ENCODE peak calls at places on chromosome 22, in five cellular contexts. A is adrenal gland, X is esophagus muscularis mucosa, U is AG09319, H is lower leg skin. Z is an unnamed sample.

GRCh38 chr22:25564320-25564978 is at the start of gene GRK3:
- DNase-seq in A (peak), X (no peak), U (no peak), H (peak), Z (peak)

GRCh38 chr22:39327995-39328754 is 8.8 kb upstream of the RPL3 start:
- DNase-seq in A (no peak), X (no peak), U (no peak), H (no peak), Z (no peak)

GRCh38 chr22:28019360-28019759 is 100.3 kb upstream of the PITPNB start:
- DNase-seq in A (peak), X (no peak), U (no peak), H (peak), Z (no peak)

GRCh38 chr22:19991645-19992451 is 24.8 kb downstream of the ARVCF start:
- DNase-seq in A (no peak), X (no peak), U (no peak), H (no peak), Z (no peak)

GRCh38 chr22:32723632-32724031 is 77.9 kb upstream of the TIMP3 start:
- DNase-seq in A (peak), X (no peak), U (peak), H (peak), Z (no peak)

GRCh38 chr22:22697377-22698120 is 53.1 kb downstream of the GGTLC2 start:
- DNase-seq in A (peak), X (no peak), U (no peak), H (no peak), Z (no peak)

GRCh38 chr22:40510965-40511364 is 125.6 kb downstream of the MRTFA start:
- DNase-seq in A (no peak), X (no peak), U (no peak), H (no peak), Z (no peak)

GRCh38 chr22:41094036-41094435 is 1.6 kb downstream of the EP300 start:
- DNase-seq in A (no peak), X (no peak), U (no peak), H (no peak), Z (no peak)

GRCh38 chr22:36244522-36245391 is 5.4 kb upstream of the APOL2 start:
- DNase-seq in A (peak), X (no peak), U (no peak), H (peak), Z (no peak)

GRCh38 chr22:16810188-16810802 is 14.9 kb downstream of the XKR3 start:
- DNase-seq in A (no peak), X (no peak), U (peak), H (no peak), Z (no peak)

GRCh38 chr22:46502776-46503175 is 34.6 kb downstream of the CELSR1 start:
- DNase-seq in A (no peak), X (no peak), U (no peak), H (no peak), Z (no peak)

GRCh38 chr22:32854351-32854804 is 52.9 kb downstream of the TIMP3 start:
- DNase-seq in A (no peak), X (no peak), U (no peak), H (peak), Z (no peak)

GRCh38 chr22:35805466-35805865 is 87.8 kb downstream of the APOL5 start:
- DNase-seq in A (no peak), X (no peak), U (no peak), H (no peak), Z (no peak)

GRCh38 chr22:36330655-36331305 is 57.0 kb downstream of the MYH9 start:
- DNase-seq in A (peak), X (no peak), U (no peak), H (peak), Z (no peak)

GRCh38 chr22:20407829-20408228 is 13.9 kb downstream of the ZNF74 start:
- DNase-seq in A (peak), X (no peak), U (no peak), H (peak), Z (peak)

GRCh38 chr22:35703861-35704584 is 13.6 kb upstream of the APOL5 start:
- DNase-seq in A (peak), X (no peak), U (no peak), H (no peak), Z (no peak)

GRCh38 chr22:36017661-36018091 is 10.9 kb downstream of the RBFOX2 start:
- DNase-seq in A (no peak), X (no peak), U (no peak), H (no peak), Z (no peak)

GRCh38 chr22:46416537-46417267 is 81.2 kb downstream of the TRMU start:
- DNase-seq in A (no peak), X (no peak), U (no peak), H (no peak), Z (no peak)

GRCh38 chr22:43407591-43407990 is 4.2 kb upstream of the MPPED1 start:
- DNase-seq in A (no peak), X (no peak), U (no peak), H (no peak), Z (no peak)

GRCh38 chr22:20446383-20446970 is 8.9 kb upstream of the SCARF2 start:
- DNase-seq in A (no peak), X (no peak), U (no peak), H (no peak), Z (no peak)

GRCh38 chr22:43343262-43343988 is at the start of gene SCUBE1:
- DNase-seq in A (peak), X (no peak), U (no peak), H (no peak), Z (peak)

GRCh38 chr22:39518996-39519680 is 1.2 kb upstream of the ATF4 start:
- DNase-seq in A (no peak), X (no peak), U (no peak), H (no peak), Z (no peak)

GRCh38 chr22:37012262-37012904 is 6.9 kb downstream of the TST start:
- DNase-seq in A (peak), X (no peak), U (no peak), H (no peak), Z (no peak)

GRCh38 chr22:36741204-36741793 is 34.6 kb downstream of the IFT27 start:
- DNase-seq in A (peak), X (no peak), U (no peak), H (peak), Z (peak)

GRCh38 chr22:22488736-22489135 is 19.8 kb downstream of the ZNF280B start:
- DNase-seq in A (no peak), X (no peak), U (no peak), H (no peak), Z (no peak)

GRCh38 chr22:20438678-20439492 is 1.3 kb upstream of the SCARF2 start:
- DNase-seq in A (no peak), X (no peak), U (no peak), H (peak), Z (no peak)

GRCh38 chr22:41603873-41604332 is 14.3 kb upstream of the PMM1 start:
- DNase-seq in A (no peak), X (no peak), U (no peak), H (no peak), Z (no peak)

GRCh38 chr22:41417622-41418390 is 28.8 kb downstream of the TOB2 start:
- DNase-seq in A (peak), X (no peak), U (no peak), H (peak), Z (no peak)

GRCh38 chr22:42357634-42358296 is 74.4 kb downstream of the NFAM1 start:
- DNase-seq in A (no peak), X (no peak), U (no peak), H (peak), Z (no peak)

GRCh38 chr22:49648053-49648452 is 179.6 kb downstream of the BRD1 start:
- DNase-seq in A (no peak), X (no peak), U (no peak), H (no peak), Z (no peak)
- TF ChIP-seq CTCF in A (no peak), X (no peak), U (no peak), H (no peak), Z (no peak)

GRCh38 chr22:29031236-29031982 is 30.2 kb downstream of the C22orf31 start:
- DNase-seq in A (peak), X (no peak), U (no peak), H (no peak), Z (no peak)
- TF ChIP-seq CTCF in A (peak), X (no peak), U (no peak), H (no peak), Z (peak)

DNA sequence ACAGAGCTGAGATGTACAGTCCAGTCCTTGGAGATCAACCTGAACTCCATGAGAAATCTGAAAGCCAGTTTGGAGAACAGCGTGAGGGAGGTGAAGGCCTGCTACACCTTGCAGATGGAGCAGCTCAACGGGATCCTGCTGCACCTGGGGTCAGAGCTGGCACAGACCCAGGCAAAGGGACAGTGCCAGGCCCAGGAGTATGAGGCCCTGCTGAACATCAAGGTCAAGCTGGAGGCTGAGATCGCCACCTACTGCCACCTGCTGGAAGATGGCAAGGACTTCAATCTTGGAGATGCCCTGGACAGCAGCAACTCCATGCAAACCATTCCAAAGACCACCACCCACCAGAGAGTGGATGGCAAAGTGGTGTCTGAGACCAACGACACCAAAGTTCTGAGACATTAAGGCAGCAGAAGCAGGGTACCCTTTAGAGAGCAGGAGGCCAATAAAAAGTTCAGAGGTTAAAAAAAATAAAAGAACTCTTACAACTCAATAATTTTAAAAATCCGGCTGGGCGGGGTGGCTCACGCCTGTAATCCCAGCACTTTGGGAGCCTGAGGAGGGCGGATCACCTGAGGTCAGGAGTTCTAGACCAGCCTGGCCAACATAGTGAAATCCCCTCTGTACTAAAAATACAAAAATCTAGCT is 69.9 kb upstream of the RTL6 start:
- DNase-seq in A (peak), X (no peak), U (no peak), H (peak), Z (peak)
- TF ChIP-seq CTCF in A (peak), X (peak), U (peak), H (no peak), Z (peak)

DNA sequence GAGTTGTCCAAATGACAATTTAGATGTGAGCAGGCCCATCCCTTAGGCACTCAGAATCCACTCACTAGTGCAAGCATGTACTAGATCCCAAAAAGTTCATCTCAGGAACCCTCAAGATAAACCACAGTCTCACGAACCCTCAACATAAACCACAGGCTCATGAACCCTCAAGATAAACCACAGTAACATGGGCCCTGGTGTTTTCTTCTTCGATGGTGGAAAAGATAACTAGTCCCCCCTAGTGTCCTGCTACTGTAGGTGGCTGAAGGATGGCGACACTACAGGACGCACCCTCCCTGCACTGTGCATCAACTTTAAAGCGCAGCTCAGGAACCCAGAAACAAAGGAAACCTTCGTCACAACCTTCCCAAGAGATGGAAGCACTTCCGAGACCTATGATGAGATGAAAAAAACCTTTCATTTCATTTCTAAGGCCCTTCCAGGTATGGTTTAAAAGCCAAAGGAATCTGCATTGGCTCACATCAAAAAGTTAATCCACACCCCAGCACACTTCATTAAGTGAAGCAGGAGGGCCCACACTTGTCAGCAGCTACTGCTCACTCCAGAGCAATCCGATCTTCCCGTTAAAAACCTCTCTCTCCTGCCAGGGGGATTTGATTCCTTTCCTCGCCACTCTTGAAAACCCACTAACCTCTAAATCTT is 2.4 kb downstream of the LARGE1 start:
- DNase-seq in A (no peak), X (no peak), U (no peak), H (no peak), Z (no peak)
- TF ChIP-seq CTCF in A (no peak), X (no peak), U (peak), H (no peak), Z (peak)

GRCh38 chr22:38258895-38259294 is 13.9 kb downstream of the TMEM184B start:
- DNase-seq in A (peak), X (no peak), U (no peak), H (no peak), Z (no peak)

GRCh38 chr22:38261478-38261803 is 11.4 kb downstream of the TMEM184B start:
- DNase-seq in A (no peak), X (no peak), U (no peak), H (no peak), Z (no peak)

GRCh38 chr22:38262051-38262795 is 10.6 kb downstream of the TMEM184B start:
- DNase-seq in A (peak), X (no peak), U (no peak), H (no peak), Z (no peak)

GRCh38 chr22:38259370-38259769 is 13.4 kb downstream of the TMEM184B start:
- DNase-seq in A (no peak), X (no peak), U (no peak), H (no peak), Z (no peak)

GRCh38 chr22:38260760-38261477 is 11.9 kb downstream of the TMEM184B start:
- DNase-seq in A (no peak), X (no peak), U (no peak), H (no peak), Z (no peak)
- TF ChIP-seq CTCF in A (no peak), X (no peak), U (peak), H (no peak), Z (peak)

GRCh38 chr22:47512617-47513016 is 750.2 kb downstream of the TBC1D22A start:
- DNase-seq in A (no peak), X (no peak), U (no peak), H (no peak), Z (no peak)

GRCh38 chr22:47517062-47517461 is 754.6 kb downstream of the TBC1D22A start:
- DNase-seq in A (no peak), X (no peak), U (no peak), H (no peak), Z (no peak)

GRCh38 chr22:47515384-47516125 is 753.1 kb downstream of the TBC1D22A start:
- DNase-seq in A (no peak), X (no peak), U (no peak), H (no peak), Z (no peak)
- TF ChIP-seq CTCF in A (no peak), X (no peak), U (no peak), H (no peak), Z (no peak)

Z was measured in type B pancreatic cell.